ENCODE peak calls at places on chromosomes 1 and 21, in six cellular contexts. One of them, this sample, is unnamed.

GRCh38 chr1:16224472-16224871 is 12.0 kb upstream of the ARHGEF19 start:
- DNase-seq in fibroblast of lung: no peak
- DNase-seq in activated B cell treated with CpG ODN at 0.5 μM for 24 hours: no peak
- DNase-seq in AML-193: no peak
- DNase-seq in iPS DF 6.9: no peak
- DNase-seq in GM23248: no peak
- DNase-seq in this sample: no peak

GRCh38 chr1:29445330-29445729 is 209.0 kb downstream of the PTPRU start:
- DNase-seq in fibroblast of lung: no peak
- DNase-seq in activated B cell treated with CpG ODN at 0.5 μM for 24 hours: no peak
- DNase-seq in AML-193: no peak
- DNase-seq in iPS DF 6.9: no peak
- DNase-seq in GM23248: no peak
- DNase-seq in this sample: no peak

GRCh38 chr1:18091660-18092446 is 15.7 kb upstream of the IGSF21 start:
- DNase-seq in fibroblast of lung: peak; percentile 2
- DNase-seq in activated B cell treated with CpG ODN at 0.5 μM for 24 hours: no peak
- DNase-seq in AML-193: no peak
- DNase-seq in iPS DF 6.9: no peak
- DNase-seq in GM23248: peak; percentile 88
- DNase-seq in this sample: no peak

GRCh38 chr1:62621907-62622306 is 24.6 kb downstream of the ANGPTL3 start:
- DNase-seq in fibroblast of lung: peak; percentile 97
- DNase-seq in activated B cell treated with CpG ODN at 0.5 μM for 24 hours: no peak
- DNase-seq in AML-193: peak; percentile 21
- DNase-seq in iPS DF 6.9: no peak
- DNase-seq in GM23248: peak; percentile 96
- DNase-seq in this sample: no peak

GRCh38 chr1:100038401-100039306 is 68.9 kb downstream of the SLC35A3 start:
- DNase-seq in fibroblast of lung: peak; percentile 71
- DNase-seq in activated B cell treated with CpG ODN at 0.5 μM for 24 hours: peak; percentile 62
- DNase-seq in AML-193: peak; percentile 41
- DNase-seq in iPS DF 6.9: no peak
- DNase-seq in GM23248: peak; percentile 80
- DNase-seq in this sample: peak; percentile 69

GRCh38 chr1:117656202-117656641 is 50.4 kb downstream of the TENT5C start:
- DNase-seq in fibroblast of lung: no peak
- DNase-seq in activated B cell treated with CpG ODN at 0.5 μM for 24 hours: peak; percentile 41
- DNase-seq in AML-193: no peak
- DNase-seq in iPS DF 6.9: no peak
- DNase-seq in GM23248: no peak
- DNase-seq in this sample: peak; percentile 78

GRCh38 chr1:230825061-230825803 is 43.1 kb downstream of the C1orf198 start:
- DNase-seq in fibroblast of lung: peak; percentile 85
- DNase-seq in activated B cell treated with CpG ODN at 0.5 μM for 24 hours: no peak
- DNase-seq in AML-193: peak; percentile 84
- DNase-seq in iPS DF 6.9: no peak
- DNase-seq in GM23248: peak; percentile 86
- DNase-seq in this sample: no peak

GRCh38 chr1:27066313-27066630 is 53.6 kb upstream of the TENT5B start:
- DNase-seq in fibroblast of lung: no peak
- DNase-seq in activated B cell treated with CpG ODN at 0.5 μM for 24 hours: no peak
- DNase-seq in AML-193: no peak
- DNase-seq in iPS DF 6.9: no peak
- DNase-seq in GM23248: no peak
- DNase-seq in this sample: no peak

GRCh38 chr1:58950897-58951296 is 167.1 kb upstream of the JUN start:
- DNase-seq in fibroblast of lung: no peak
- DNase-seq in activated B cell treated with CpG ODN at 0.5 μM for 24 hours: no peak
- DNase-seq in AML-193: no peak
- DNase-seq in iPS DF 6.9: no peak
- DNase-seq in GM23248: no peak
- DNase-seq in this sample: no peak

GRCh38 chr21:34933609-34934345 is 115.3 kb downstream of the RUNX1 start:
- DNase-seq in fibroblast of lung: no peak
- DNase-seq in activated B cell treated with CpG ODN at 0.5 μM for 24 hours: no peak
- DNase-seq in AML-193: no peak
- DNase-seq in iPS DF 6.9: no peak
- DNase-seq in GM23248: no peak
- DNase-seq in this sample: peak; percentile 11

GRCh38 chr1:117665523-117666274 is 59.9 kb downstream of the TENT5C start:
- DNase-seq in fibroblast of lung: no peak
- DNase-seq in activated B cell treated with CpG ODN at 0.5 μM for 24 hours: no peak
- DNase-seq in AML-193: no peak
- DNase-seq in iPS DF 6.9: no peak
- DNase-seq in GM23248: no peak
- DNase-seq in this sample: no peak

GRCh38 chr21:31564439-31564838 is 95.1 kb upstream of the SOD1 start:
- DNase-seq in fibroblast of lung: no peak
- DNase-seq in activated B cell treated with CpG ODN at 0.5 μM for 24 hours: no peak
- DNase-seq in AML-193: no peak
- DNase-seq in iPS DF 6.9: no peak
- DNase-seq in GM23248: no peak
- DNase-seq in this sample: no peak

GRCh38 chr21:45470087-45470515 is 65.1 kb downstream of the COL18A1 start:
- DNase-seq in fibroblast of lung: peak; percentile 58
- DNase-seq in activated B cell treated with CpG ODN at 0.5 μM for 24 hours: no peak
- DNase-seq in AML-193: no peak
- DNase-seq in iPS DF 6.9: no peak
- DNase-seq in GM23248: peak; percentile 12
- DNase-seq in this sample: no peak

GRCh38 chr1:92029241-92029922 is 403 bp upstream of the EPHX4 start:
- DNase-seq in fibroblast of lung: no peak
- DNase-seq in activated B cell treated with CpG ODN at 0.5 μM for 24 hours: no peak
- DNase-seq in AML-193: no peak
- DNase-seq in iPS DF 6.9: no peak
- DNase-seq in GM23248: no peak
- DNase-seq in this sample: no peak

GRCh38 chr1:32361674-32362473 is 411 bp downstream of the FAM229A start:
- DNase-seq in fibroblast of lung: peak; percentile 22
- DNase-seq in activated B cell treated with CpG ODN at 0.5 μM for 24 hours: peak; percentile 46
- DNase-seq in AML-193: no peak
- DNase-seq in iPS DF 6.9: no peak
- DNase-seq in GM23248: peak; percentile 74
- DNase-seq in this sample: no peak

GRCh38 chr21:41786521-41786987 is 19.7 kb upstream of the RIPK4 start:
- DNase-seq in fibroblast of lung: no peak
- DNase-seq in activated B cell treated with CpG ODN at 0.5 μM for 24 hours: no peak
- DNase-seq in AML-193: no peak
- DNase-seq in iPS DF 6.9: no peak
- DNase-seq in GM23248: peak; percentile 93
- DNase-seq in this sample: no peak

GRCh38 chr1:150477320-150477719 is 9.9 kb upstream of the TARS2 start:
- DNase-seq in fibroblast of lung: no peak
- DNase-seq in activated B cell treated with CpG ODN at 0.5 μM for 24 hours: no peak
- DNase-seq in AML-193: no peak
- DNase-seq in iPS DF 6.9: no peak
- DNase-seq in GM23248: no peak
- DNase-seq in this sample: no peak

GRCh38 chr1:37158113-37158749 is 123.9 kb upstream of the GRIK3 start:
- DNase-seq in fibroblast of lung: no peak
- DNase-seq in activated B cell treated with CpG ODN at 0.5 μM for 24 hours: no peak
- DNase-seq in AML-193: no peak
- DNase-seq in iPS DF 6.9: no peak
- DNase-seq in GM23248: no peak
- DNase-seq in this sample: no peak

GRCh38 chr1:199089393-199090122 is 450.7 kb downstream of the PTPRC start:
- DNase-seq in fibroblast of lung: no peak
- DNase-seq in activated B cell treated with CpG ODN at 0.5 μM for 24 hours: no peak
- DNase-seq in AML-193: peak; percentile 56
- DNase-seq in iPS DF 6.9: no peak
- DNase-seq in GM23248: no peak
- DNase-seq in this sample: peak; percentile 12

GRCh38 chr1:68805097-68805641 is 308.3 kb upstream of the DEPDC1 start:
- DNase-seq in fibroblast of lung: no peak
- DNase-seq in activated B cell treated with CpG ODN at 0.5 μM for 24 hours: no peak
- DNase-seq in AML-193: no peak
- DNase-seq in iPS DF 6.9: no peak
- DNase-seq in GM23248: no peak
- DNase-seq in this sample: no peak

GRCh38 chr1:168266644-168267186 is 14.0 kb upstream of the TBX19 start:
- DNase-seq in fibroblast of lung: no peak
- DNase-seq in activated B cell treated with CpG ODN at 0.5 μM for 24 hours: no peak
- DNase-seq in AML-193: no peak
- DNase-seq in iPS DF 6.9: no peak
- DNase-seq in GM23248: peak; percentile 42
- DNase-seq in this sample: no peak

GRCh38 chr1:37858931-37859506 is 373 bp downstream of the MTF1 start:
- DNase-seq in fibroblast of lung: peak; percentile 23
- DNase-seq in activated B cell treated with CpG ODN at 0.5 μM for 24 hours: no peak
- DNase-seq in AML-193: no peak
- DNase-seq in iPS DF 6.9: no peak
- DNase-seq in GM23248: peak; percentile 73
- DNase-seq in this sample: no peak

GRCh38 chr1:80799457-80799856 is 1001.3 kb upstream of the ADGRL2 start:
- DNase-seq in fibroblast of lung: no peak
- DNase-seq in activated B cell treated with CpG ODN at 0.5 μM for 24 hours: no peak
- DNase-seq in AML-193: no peak
- DNase-seq in iPS DF 6.9: peak; percentile 43
- DNase-seq in GM23248: no peak
- DNase-seq in this sample: no peak

GRCh38 chr1:21117159-21117953 is 59.3 kb downstream of the EIF4G3 start:
- DNase-seq in fibroblast of lung: no peak
- DNase-seq in activated B cell treated with CpG ODN at 0.5 μM for 24 hours: no peak
- DNase-seq in AML-193: peak; percentile 55
- DNase-seq in iPS DF 6.9: no peak
- DNase-seq in GM23248: no peak
- DNase-seq in this sample: no peak

GRCh38 chr1:8456306-8456912 is 138.5 kb downstream of the SLC45A1 start:
- DNase-seq in fibroblast of lung: peak; percentile 71
- DNase-seq in activated B cell treated with CpG ODN at 0.5 μM for 24 hours: no peak
- DNase-seq in AML-193: no peak
- DNase-seq in iPS DF 6.9: no peak
- DNase-seq in GM23248: peak; percentile 93
- DNase-seq in this sample: no peak

GRCh38 chr1:228181635-228182034 is 16.0 kb downstream of the IBA57 start:
- DNase-seq in fibroblast of lung: no peak
- DNase-seq in activated B cell treated with CpG ODN at 0.5 μM for 24 hours: no peak
- DNase-seq in AML-193: no peak
- DNase-seq in iPS DF 6.9: no peak
- DNase-seq in GM23248: no peak
- DNase-seq in this sample: no peak

GRCh38 chr1:223137402-223138100 is 5.5 kb downstream of the TLR5 start:
- DNase-seq in fibroblast of lung: peak; percentile 85
- DNase-seq in activated B cell treated with CpG ODN at 0.5 μM for 24 hours: no peak
- DNase-seq in AML-193: peak; percentile 35
- DNase-seq in iPS DF 6.9: no peak
- DNase-seq in GM23248: peak; percentile 79
- DNase-seq in this sample: no peak